ENCODE peak calls at places on chromosome 10, in five cellular contexts. Z is heart left ventricle, O is HepG2, J is lower lobe of right lung, G is cardiac muscle cell. F is an unnamed sample.

GRCh38 chr10:103448751-103449150 is 3.4 kb downstream of the CALHM2 start:
- DNase-seq in Z (no peak), O (no peak), J (peak; percentile 39), G (no peak), F (peak; percentile 91)

GRCh38 chr10:98170249-98171117 is 36.0 kb downstream of the R3HCC1L start:
- DNase-seq in Z (no peak), O (peak; percentile 54), J (no peak), G (peak; percentile 59), F (no peak)

GRCh38 chr10:103853428-103854264 is 1.7 kb downstream of the SH3PXD2A start:
- DNase-seq in Z (no peak), O (peak; percentile 90), J (no peak), G (no peak), F (peak; percentile 67)

GRCh38 chr10:31704195-31704594 is 224.4 kb downstream of the ARHGAP12 start:
- DNase-seq in Z (no peak), O (no peak), J (no peak), G (no peak), F (no peak)

GRCh38 chr10:131847241-131847783 is 53.5 kb upstream of the PPP2R2D start:
- DNase-seq in Z (no peak), O (no peak), J (no peak), G (no peak), F (no peak)

GRCh38 chr10:85668522-85668921 is 698.1 kb downstream of the GRID1 start:
- DNase-seq in Z (no peak), O (no peak), J (no peak), G (no peak), F (no peak)

GRCh38 chr10:100516847-100517246 is 2.8 kb downstream of the SEC31B start:
- DNase-seq in Z (no peak), O (peak; percentile 24), J (no peak), G (peak; percentile 17), F (no peak)

GRCh38 chr10:92689663-92690210 is at the start of gene HHEX:
- DNase-seq in Z (peak; percentile 86), O (peak; percentile 56), J (peak; percentile 84), G (peak; percentile 52), F (peak; percentile 77)

GRCh38 chr10:68296833-68297232 is 35.0 kb upstream of the HNRNPH3 start:
- DNase-seq in Z (no peak), O (no peak), J (no peak), G (no peak), F (no peak)

GRCh38 chr10:127872011-127872741 is 20.6 kb downstream of the CLRN3 start:
- DNase-seq in Z (no peak), O (no peak), J (no peak), G (no peak), F (no peak)

GRCh38 chr10:88473989-88474883 is 108.9 kb downstream of the RNLS start:
- DNase-seq in Z (no peak), O (no peak), J (peak; percentile 51), G (no peak), F (no peak)

GRCh38 chr10:73910764-73911552 is at the start of gene PLAU:
- DNase-seq in Z (peak; percentile 87), O (no peak), J (peak; percentile 80), G (peak; percentile 69), F (peak; percentile 74)

GRCh38 chr10:131402771-131403723 is 91.5 kb upstream of the TCERG1L start:
- DNase-seq in Z (no peak), O (no peak), J (no peak), G (no peak), F (no peak)

GRCh38 chr10:87657370-87657769 is 2.3 kb upstream of the PAPSS2 start:
- DNase-seq in Z (no peak), O (no peak), J (no peak), G (no peak), F (peak; percentile 70)

GRCh38 chr10:105538933-105539332 is 897.8 kb downstream of the SORCS3 start:
- DNase-seq in Z (no peak), O (no peak), J (no peak), G (no peak), F (no peak)
- H3K4me3 ChIP-seq in Z (no peak overlapping the region), O (no peak overlapping the region), J (no peak overlapping the region), G (no peak overlapping the region), F (no peak overlapping the region)

GRCh38 chr10:96093948-96094347 is 36.1 kb upstream of the ZNF518A start:
- DNase-seq in Z (no peak), O (peak; percentile 63), J (no peak), G (no peak), F (no peak)

GRCh38 chr10:96089670-96090462 is 40.2 kb upstream of the ZNF518A start:
- DNase-seq in Z (peak; percentile 97), O (peak; percentile 93), J (peak; percentile 96), G (no peak), F (peak; percentile 96)

GRCh38 chr10:96089116-96089515 is 41.0 kb upstream of the ZNF518A start:
- DNase-seq in Z (no peak), O (peak; percentile 30), J (no peak), G (no peak), F (no peak)

GRCh38 chr10:96092999-96093767 is 36.9 kb upstream of the ZNF518A start:
- DNase-seq in Z (no peak), O (peak; percentile 84), J (no peak), G (no peak), F (no peak)

GRCh38 chr10:96090463-96090800 is 39.7 kb upstream of the ZNF518A start:
- DNase-seq in Z (no peak), O (no peak), J (no peak), G (no peak), F (no peak)
- TF ChIP-seq CTCF in Z (no peak), O (no peak), J (no peak), G (no peak), F (no peak)

GRCh38 chr10:95281206-95281605 is 9.6 kb downstream of the PDLIM1 start:
- DNase-seq in Z (no peak), O (no peak), J (no peak), G (no peak), F (no peak)
- H3K4me1 ChIP-seq in Z (peaks cover 46% of the 10 kb centered on the region), O (peaks cover 100% of the 10 kb centered on the region), J (peaks cover 80% of the 10 kb centered on the region), G (peaks cover 7% of the 10 kb centered on the region), F (peaks cover 12% of the 10 kb centered on the region)

GRCh38 chr10:123175389-123176387 is 21.5 kb downstream of the BUB3 start:
- DNase-seq in Z (no peak), O (no peak), J (no peak), G (no peak), F (peak; percentile 37)
- H3K4me3 ChIP-seq in Z (no peak overlapping the region), O (no peak overlapping the region), J (no peak overlapping the region), G (no peak overlapping the region), F (no peak overlapping the region)

GRCh38 chr10:71623098-71623985 is 96.2 kb downstream of the C10orf105 start:
- DNase-seq in Z (no peak), O (no peak), J (no peak), G (peak; percentile 56), F (no peak)
- TF ChIP-seq CTCF in Z (no peak), O (no peak), J (peak; percentile 16), G (peak; percentile 42), F (no peak)

GRCh38 chr10:11870461-11870780 is 47.3 kb downstream of the PROSER2 start:
- DNase-seq in Z (no peak), O (no peak), J (no peak), G (no peak), F (peak; percentile 11)

GRCh38 chr10:11869211-11869610 is 46.1 kb downstream of the PROSER2 start:
- DNase-seq in Z (no peak), O (no peak), J (no peak), G (peak; percentile 36), F (no peak)

GRCh38 chr10:11870900-11871407 is 47.8 kb downstream of the PROSER2 start:
- DNase-seq in Z (no peak), O (no peak), J (no peak), G (no peak), F (no peak)

GRCh38 chr10:11871470-11871869 is 48.3 kb downstream of the PROSER2 start:
- DNase-seq in Z (no peak), O (no peak), J (no peak), G (peak; percentile 76), F (peak; percentile 12)

DNA sequence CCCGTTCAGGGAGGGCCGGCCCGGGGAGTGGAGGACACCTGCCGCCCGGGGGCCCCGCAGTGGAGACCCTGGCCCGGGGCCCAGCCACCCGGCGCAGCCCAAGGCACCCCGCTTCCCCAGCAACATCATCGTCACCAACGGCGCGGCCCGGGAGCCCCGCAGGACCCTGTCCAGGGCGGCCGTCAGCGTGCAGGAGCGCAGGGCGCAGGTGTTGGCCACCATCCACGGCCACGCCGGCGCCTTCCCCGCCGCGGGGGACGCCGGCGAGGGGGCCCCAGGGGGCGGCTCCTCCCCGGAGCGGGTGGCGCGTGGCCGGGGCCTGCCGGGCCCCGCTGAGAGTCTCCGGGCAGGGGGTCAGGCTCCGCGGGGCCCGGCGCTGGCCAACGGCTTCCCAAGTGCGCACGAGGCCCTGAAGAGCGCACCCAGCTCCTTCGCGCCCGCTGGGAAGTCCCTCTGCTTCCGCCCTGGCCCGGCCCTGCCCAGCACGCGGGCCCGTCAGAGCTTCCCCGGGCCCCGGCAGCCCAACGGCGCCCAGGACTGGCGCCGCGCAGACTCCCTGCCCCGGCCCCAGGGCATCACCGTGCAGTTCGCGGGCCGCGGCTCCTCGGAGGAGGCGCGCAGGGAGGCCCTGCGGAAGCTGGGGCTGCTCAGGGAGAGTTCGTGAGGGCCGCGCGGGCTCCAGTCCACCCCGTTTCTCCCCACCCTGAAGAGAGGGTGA is 46.7 kb downstream of the PROSER2 start:
- DNase-seq in Z (no peak), O (no peak), J (no peak), G (no peak), F (no peak)
- H3K4me1 ChIP-seq in Z (peaks cover under 1% of the 10 kb centered on the region), O (peaks cover 18% of the 10 kb centered on the region), J (peaks cover 22% of the 10 kb centered on the region), G (peaks cover 59% of the 10 kb centered on the region), F (peaks cover 15% of the 10 kb centered on the region)

GRCh38 chr10:37344413-37344812 is 219.0 kb downstream of the ANKRD30A start:
- DNase-seq in Z (no peak), O (no peak), J (no peak), G (no peak), F (no peak)
- H3K4me3 ChIP-seq in Z (no peak overlapping the region), O (no peak overlapping the region), J (no peak overlapping the region), G (no peak overlapping the region), F (no peak overlapping the region)

GRCh38 chr10:52172581-52172980 is 141.5 kb upstream of the DKK1 start:
- DNase-seq in Z (no peak), O (no peak), J (no peak), G (peak; percentile 47), F (no peak)
- TF ChIP-seq CTCF in Z (no peak), O (no peak), J (no peak), G (peak; percentile 42), F (no peak)

GRCh38 chr10:13759167-13759566 is 172.4 kb downstream of the PRPF18 start:
- DNase-seq in Z (no peak), O (no peak), J (no peak), G (no peak), F (no peak)
- H3K4me1 ChIP-seq in Z (peaks cover 3% of the 10 kb centered on the region), O (peaks cover 26% of the 10 kb centered on the region), J (peaks cover 15% of the 10 kb centered on the region), G (peaks cover 22% of the 10 kb centered on the region), F (no peaks in the 10 kb centered on the region)

DNA sequence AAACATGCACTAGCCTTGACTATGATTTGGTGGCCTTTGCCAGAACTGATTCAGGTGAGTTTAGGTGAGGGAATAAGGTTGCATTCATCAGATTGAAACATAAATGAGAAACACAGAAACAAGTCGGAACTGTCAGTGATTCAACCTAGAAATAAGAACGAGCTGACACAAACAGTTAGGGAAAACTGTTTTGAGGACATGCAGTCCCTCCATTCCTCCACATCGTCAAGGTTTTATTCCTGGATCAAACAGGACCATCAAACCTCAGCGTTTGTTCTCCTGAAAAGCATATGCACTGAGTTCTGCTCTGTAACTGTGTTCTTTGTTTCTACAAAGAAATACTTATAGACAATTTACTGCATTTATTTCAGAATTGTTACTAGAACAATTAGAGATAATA is 1.7 kb downstream of the ZNF248 start:
- DNase-seq in Z (no peak), O (no peak), J (no peak), G (no peak), F (no peak)
- H3K4me3 ChIP-seq in Z (peak overlapping the region; percentile 1), O (peak overlapping the region; percentile 6), J (peak overlapping the region; percentile 96), G (peak overlapping the region; percentile 12), F (peak overlapping the region; percentile 89)